ENCODE peak calls at places on chromosome 1, in seven cellular contexts. A is activated CD8-positive, alpha-beta memory T cell treated with anti-CD3 and anti-CD28 coated beads for 24 hours; T is NCI-H2029; Q is stimulated activated CD4-positive, alpha-beta T cell treated with anti-CD3 and anti-CD28 coated beads, Interleukin-12 subunit alpha, Interleukin-12 subunit beta, amount 100 ng/mL, for 4 hours; W is NCI-H1694 treated with DMSO at 0.1 percent for 48 hours; P is cardiac muscle cell; O is PC-3. Z is an unnamed sample.

GRCh38 chr1:197799271-197799670 is 24.0 kb upstream of the DENND1B start:
- DNase-seq in W (no peak), T (no peak), P (peak), Q (no peak), O (peak), A (no peak), Z (no peak)

GRCh38 chr1:116115476-116115875 is 4.3 kb downstream of the MAB21L3 start:
- DNase-seq in T (no peak), A (no peak), P (peak), O (peak), Q (no peak), W (no peak), Z (no peak)

GRCh38 chr1:23393706-23394105 is 24.1 kb upstream of the ZNF436 start:
- DNase-seq in Q (no peak), A (no peak), T (no peak), P (peak), W (no peak), O (peak), Z (no peak)

GRCh38 chr1:32685498-32685897 is 17.1 kb downstream of the SYNC start:
- DNase-seq in Q (no peak), P (no peak), T (no peak), W (no peak), A (no peak), O (no peak), Z (no peak)

GRCh38 chr1:235954306-235955283 is 87.9 kb upstream of the LYST start:
- DNase-seq in A (peak), W (peak), T (no peak), P (no peak), Q (peak), O (no peak), Z (peak)

GRCh38 chr1:158496379-158496778 is 24.4 kb downstream of the OR10R2 start:
- DNase-seq in Q (no peak), T (peak), P (peak), W (no peak), O (peak), A (no peak), Z (no peak)

GRCh38 chr1:108107658-108108057 is 92.5 kb downstream of the SLC25A24 start:
- DNase-seq in A (no peak), O (peak), W (no peak), T (no peak), Q (peak), P (peak), Z (peak)

GRCh38 chr1:161962094-161962887 is 61.4 kb downstream of the OLFML2B start:
- DNase-seq in W (no peak), P (peak), O (peak), T (no peak), A (peak), Q (peak), Z (peak)

GRCh38 chr1:185342017-185342416 is 25.0 kb upstream of the IVNS1ABP start:
- DNase-seq in P (no peak), T (no peak), A (no peak), Q (no peak), O (no peak), W (no peak), Z (no peak)

GRCh38 chr1:39898648-39899603 is 2.8 kb downstream of the MYCL start:
- DNase-seq in T (peak), A (no peak), W (peak), P (peak), Q (no peak), O (peak), Z (no peak)

GRCh38 chr1:36582066-36582755 is 99.5 kb upstream of the CSF3R start:
- DNase-seq in W (no peak), P (no peak), Q (no peak), A (no peak), O (no peak), T (no peak), Z (no peak)

GRCh38 chr1:207404849-207405525 is 49.1 kb upstream of the CR2 start:
- DNase-seq in P (peak), T (peak), Q (no peak), O (peak), W (no peak), A (no peak), Z (no peak)

GRCh38 chr1:233244183-233244582 is 51.3 kb downstream of the PCNX2 start:
- DNase-seq in Q (no peak), P (peak), O (peak), T (no peak), W (no peak), A (no peak), Z (no peak)

GRCh38 chr1:236021424-236022135 is 43.3 kb downstream of the NID1 start:
- DNase-seq in O (no peak), Q (no peak), W (no peak), P (peak), A (no peak), T (no peak), Z (no peak)

GRCh38 chr1:230123280-230124186 is 56.5 kb downstream of the GALNT2 start:
- DNase-seq in P (no peak), W (no peak), T (no peak), A (no peak), Q (no peak), O (no peak), Z (peak)

GRCh38 chr1:78619803-78620579 is at the start of gene IFI44L:
- DNase-seq in Q (peak), A (peak), T (no peak), W (no peak), O (peak), P (peak), Z (peak)

GRCh38 chr1:223886516-223886921 is 40.8 kb upstream of the TP53BP2 start:
- DNase-seq in P (no peak), O (peak), A (no peak), Q (no peak), W (no peak), T (peak), Z (no peak)

GRCh38 chr1:56469640-56470371 is 109.6 kb downstream of the PLPP3 start:
- DNase-seq in A (no peak), O (peak), T (no peak), P (peak), Q (no peak), W (no peak), Z (no peak)

GRCh38 chr1:198151688-198152087 is 5.1 kb upstream of the NEK7 start:
- DNase-seq in T (peak), W (no peak), P (peak), A (no peak), O (no peak), Q (no peak), Z (no peak)

GRCh38 chr1:61424382-61424781 is 300.6 kb downstream of the TM2D1 start:
- DNase-seq in A (no peak), O (peak), W (no peak), P (no peak), T (peak), Q (no peak), Z (no peak)

GRCh38 chr1:175750366-175751111 is 7.1 kb upstream of the TNR start:
- DNase-seq in Q (no peak), W (no peak), T (no peak), P (no peak), A (no peak), O (no peak), Z (no peak)

GRCh38 chr1:168223261-168223660 is 2.5 kb upstream of the SFT2D2 start:
- DNase-seq in O (no peak), P (no peak), A (no peak), Q (no peak), W (no peak), T (no peak), Z (no peak)

GRCh38 chr1:40421694-40422384 is 28.4 kb upstream of the ZFP69B start:
- DNase-seq in P (peak), T (peak), O (peak), Q (no peak), A (no peak), W (no peak), Z (no peak)

GRCh38 chr1:9848022-9848421 is 24.3 kb upstream of the CLSTN1 start:
- DNase-seq in T (no peak), W (no peak), P (no peak), Q (no peak), O (no peak), A (no peak), Z (no peak)

GRCh38 chr1:151577173-151577572 is 34.7 kb upstream of the SNX27 start:
- DNase-seq in O (no peak), P (no peak), W (no peak), A (no peak), T (no peak), Q (no peak), Z (no peak)

GRCh38 chr1:109156916-109157385 is 43.0 kb downstream of the ELAPOR1 start:
- DNase-seq in Q (no peak), P (no peak), W (no peak), T (no peak), O (no peak), A (no peak), Z (no peak)

GRCh38 chr1:247281001-247281574 is 25.2 kb downstream of the VN1R5 start:
- DNase-seq in T (no peak), W (no peak), Q (no peak), A (no peak), O (no peak), P (peak), Z (no peak)

GRCh38 chr1:226638608-226639007 is 90.0 kb downstream of the STUM start:
- DNase-seq in W (no peak), Q (no peak), O (no peak), T (no peak), A (peak), P (no peak), Z (no peak)

GRCh38 chr1:21018673-21019072 is 158.0 kb downstream of the EIF4G3 start:
- DNase-seq in P (no peak), Q (no peak), T (no peak), O (no peak), A (no peak), W (no peak), Z (no peak)